ENCODE peak calls at places on chromosome 5, in seven cellular contexts. V is K562, K is H1, M is SK-N-SH, D is HepG2, Z is GM12891, F is GM12878. G is an unnamed sample.

GRCh38 chr5:128470663-128471062 is 67.4 kb downstream of the FBN2 start:
- DNase-seq in V (no peak), K (no peak), M (no peak), D (no peak), Z (no peak), F (no peak), G (no peak)

GRCh38 chr5:138948391-138949222 is 73.5 kb upstream of the LRRTM2 start:
- DNase-seq in V (no peak), K (no peak), M (peak), D (no peak), Z (no peak), F (no peak), G (no peak)

GRCh38 chr5:32842798-32843531 is 131.8 kb downstream of the NPR3 start:
- DNase-seq in V (no peak), K (no peak), M (no peak), D (no peak), Z (no peak), F (no peak), G (no peak)

GRCh38 chr5:31442253-31442820 is 89.6 kb downstream of the DROSHA start:
- DNase-seq in V (no peak), K (no peak), M (no peak), D (no peak), Z (no peak), F (no peak), G (no peak)

GRCh38 chr5:14138608-14139540 is 4.3 kb upstream of the TRIO start:
- DNase-seq in V (no peak), K (no peak), M (no peak), D (no peak), Z (no peak), F (no peak), G (no peak)

GRCh38 chr5:179170606-179171005 is 110.4 kb downstream of the ZNF354C start:
- DNase-seq in V (no peak), K (no peak), M (no peak), D (no peak), Z (no peak), F (no peak), G (no peak)

GRCh38 chr5:18043344-18043743 is 409.1 kb downstream of the TAF11L14 start:
- DNase-seq in V (no peak), K (no peak), M (no peak), D (no peak), Z (no peak), F (no peak), G (no peak)

GRCh38 chr5:71782393-71782770 is 63.3 kb downstream of the CARTPT start:
- DNase-seq in V (no peak), K (no peak), M (no peak), D (no peak), Z (no peak), F (peak), G (no peak)

GRCh38 chr5:80641353-80641752 is 13.1 kb upstream of the MSH3 start:
- DNase-seq in V (no peak), K (no peak), M (no peak), D (no peak), Z (no peak), F (no peak), G (no peak)

GRCh38 chr5:174799146-174799545 is 74.8 kb downstream of the MSX2 start:
- DNase-seq in V (no peak), K (no peak), M (peak), D (no peak), Z (no peak), F (no peak), G (no peak)

GRCh38 chr5:124576848-124577409 is 169.5 kb downstream of the ZNF608 start:
- DNase-seq in V (no peak), K (no peak), M (no peak), D (no peak), Z (no peak), F (peak), G (no peak)

GRCh38 chr5:9466677-9467076 is 79.2 kb downstream of the SEMA5A start:
- DNase-seq in V (no peak), K (no peak), M (no peak), D (no peak), Z (no peak), F (no peak), G (no peak)

GRCh38 chr5:133957080-133957479 is 11.3 kb downstream of the C5orf15 start:
- DNase-seq in V (no peak), K (no peak), M (no peak), D (no peak), Z (no peak), F (no peak), G (no peak)

GRCh38 chr5:154510156-154510555 is 32.1 kb upstream of the HAND1 start:
- DNase-seq in V (no peak), K (no peak), M (no peak), D (no peak), Z (no peak), F (no peak), G (no peak)

GRCh38 chr5:152501294-152501693 is 96.2 kb upstream of the NMUR2 start:
- DNase-seq in V (no peak), K (no peak), M (no peak), D (no peak), Z (no peak), F (no peak), G (no peak)

GRCh38 chr5:133944263-133945230 is 23.9 kb downstream of the C5orf15 start:
- DNase-seq in V (peak), K (no peak), M (peak), D (peak), Z (no peak), F (no peak), G (no peak)

GRCh38 chr5:85132269-85132668 is 747.6 kb upstream of the EDIL3 start:
- DNase-seq in V (no peak), K (no peak), M (no peak), D (no peak), Z (no peak), F (no peak), G (no peak)

GRCh38 chr5:141760193-141760592 is 78.2 kb upstream of the ARAP3 start:
- DNase-seq in V (no peak), K (no peak), M (no peak), D (no peak), Z (no peak), F (no peak), G (no peak)

GRCh38 chr5:79021753-79022152 is 36.6 kb upstream of the ARSB start:
- DNase-seq in V (no peak), K (no peak), M (no peak), D (no peak), Z (no peak), F (no peak), G (no peak)

GRCh38 chr5:155085282-155085990 is 71.9 kb downstream of the KIF4B start:
- DNase-seq in V (no peak), K (no peak), M (no peak), D (no peak), Z (no peak), F (no peak), G (no peak)

GRCh38 chr5:96483878-96484277 is 50.8 kb upstream of the PCSK1 start:
- DNase-seq in V (peak), K (no peak), M (no peak), D (peak), Z (no peak), F (no peak), G (no peak)

GRCh38 chr5:157345485-157345884 is 79.6 kb downstream of the CYFIP2 start:
- DNase-seq in V (no peak), K (no peak), M (peak), D (no peak), Z (no peak), F (no peak), G (no peak)

GRCh38 chr5:102090770-102091169 is 205.3 kb downstream of the SLCO4C1 start:
- DNase-seq in V (peak), K (no peak), M (peak), D (peak), Z (peak), F (no peak), G (no peak)

GRCh38 chr5:20556364-20556763 is 568.4 kb upstream of the CDH18 start:
- DNase-seq in V (no peak), K (no peak), M (no peak), D (no peak), Z (no peak), F (no peak), G (no peak)

GRCh38 chr5:74870299-74871067 is 4.3 kb upstream of the FAM169A start:
- DNase-seq in V (no peak), K (no peak), M (no peak), D (no peak), Z (no peak), F (no peak), G (no peak)

GRCh38 chr5:134127988-134128647 is 13.6 kb downstream of the TCF7 start:
- DNase-seq in V (no peak), K (no peak), M (no peak), D (no peak), Z (no peak), F (no peak), G (no peak)

GRCh38 chr5:957730-958485 is 50.7 kb upstream of the NKD2 start:
- DNase-seq in V (no peak), K (no peak), M (peak), D (no peak), Z (no peak), F (no peak), G (no peak)

GRCh38 chr5:57117601-57118000 is 56.3 kb upstream of the GPBP1 start:
- DNase-seq in V (no peak), K (no peak), M (no peak), D (no peak), Z (no peak), F (peak), G (no peak)

GRCh38 chr5:132225165-132226032 is 2.3 kb downstream of the P4HA2 start:
- DNase-seq in V (no peak), K (no peak), M (peak), D (no peak), Z (no peak), F (no peak), G (no peak)

GRCh38 chr5:66960373-66961137 is 236.0 kb downstream of the CD180 start:
- DNase-seq in V (no peak), K (no peak), M (no peak), D (peak), Z (no peak), F (no peak), G (no peak)

GRCh38 chr5:160198886-160199409 is 30.4 kb upstream of the FABP6 start:
- DNase-seq in V (no peak), K (no peak), M (no peak), D (no peak), Z (no peak), F (no peak), G (no peak)

GRCh38 chr5:160198148-160198545 is 31.2 kb upstream of the FABP6 start:
- DNase-seq in V (no peak), K (no peak), M (no peak), D (no peak), Z (no peak), F (no peak), G (no peak)

GRCh38 chr5:160192424-160192823 is 36.9 kb upstream of the FABP6 start:
- DNase-seq in V (no peak), K (no peak), M (no peak), D (no peak), Z (no peak), F (no peak), G (no peak)

GRCh38 chr5:160199410-160199911 is 29.8 kb upstream of the FABP6 start:
- DNase-seq in V (peak), K (no peak), M (peak), D (no peak), Z (peak), F (no peak), G (peak)

DNA sequence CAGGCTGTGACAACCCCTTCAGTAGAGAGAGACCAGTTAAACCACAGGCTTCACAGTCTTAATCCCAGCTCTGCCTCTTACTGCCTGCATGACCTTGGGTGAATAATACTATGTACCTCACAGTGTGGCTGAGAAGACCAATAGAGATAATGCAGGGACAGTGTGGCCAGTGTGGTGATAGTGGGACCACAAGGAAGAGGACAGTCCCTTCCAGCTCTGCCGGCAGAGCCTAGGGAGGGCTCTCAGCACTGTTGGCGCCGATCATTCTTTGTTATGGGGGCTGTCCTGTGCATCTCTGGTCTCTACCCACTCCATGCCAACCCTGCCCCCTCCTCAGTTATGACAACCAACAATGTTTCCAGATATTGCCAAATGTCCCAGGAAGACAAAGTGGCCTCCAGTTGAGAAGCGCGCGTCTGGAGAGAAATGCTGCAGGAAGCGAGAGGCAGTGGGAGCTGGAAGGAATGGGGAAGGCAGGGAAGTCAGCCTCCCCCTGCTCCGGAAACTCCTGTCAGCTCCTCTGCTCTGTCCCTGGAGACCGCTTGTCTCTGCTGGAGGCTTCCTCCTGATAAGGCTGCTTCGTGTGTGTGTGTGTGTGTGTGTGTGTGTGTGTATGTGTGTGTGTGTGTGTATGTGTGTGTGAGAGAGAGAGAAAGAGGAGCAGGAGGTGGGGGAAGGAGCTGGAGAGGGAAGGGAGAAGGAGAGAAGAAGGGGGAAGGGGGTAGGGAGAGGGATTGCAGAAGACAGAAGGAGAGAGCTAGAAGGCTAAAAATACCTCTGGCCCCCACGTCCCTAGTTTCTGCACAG is 31.8 kb upstream of the FABP6 start:
- DNase-seq in V (peak), K (no peak), M (peak), D (no peak), Z (no peak), F (no peak), G (no peak)
- TF ChIP-seq TAF1 in V (no peak), K (no peak), M (no peak), D (no peak), Z (no peak), F (no peak), G (no peak)

GRCh38 chr5:144549580-144549979 is 378.9 kb downstream of the KCTD16 start:
- DNase-seq in V (no peak), K (no peak), M (no peak), D (no peak), Z (no peak), F (no peak), G (no peak)
- TF ChIP-seq TAF1 in V (no peak), K (no peak), M (no peak), D (no peak), Z (no peak), F (no peak), G (no peak)

GRCh38 chr5:170424629-170425028 is 35.5 kb upstream of the KCNMB1 start:
- DNase-seq in V (no peak), K (no peak), M (no peak), D (no peak), Z (no peak), F (no peak), G (no peak)
- TF ChIP-seq TAF1 in V (no peak), K (no peak), M (no peak), D (no peak), Z (no peak), F (no peak), G (no peak)

DNA sequence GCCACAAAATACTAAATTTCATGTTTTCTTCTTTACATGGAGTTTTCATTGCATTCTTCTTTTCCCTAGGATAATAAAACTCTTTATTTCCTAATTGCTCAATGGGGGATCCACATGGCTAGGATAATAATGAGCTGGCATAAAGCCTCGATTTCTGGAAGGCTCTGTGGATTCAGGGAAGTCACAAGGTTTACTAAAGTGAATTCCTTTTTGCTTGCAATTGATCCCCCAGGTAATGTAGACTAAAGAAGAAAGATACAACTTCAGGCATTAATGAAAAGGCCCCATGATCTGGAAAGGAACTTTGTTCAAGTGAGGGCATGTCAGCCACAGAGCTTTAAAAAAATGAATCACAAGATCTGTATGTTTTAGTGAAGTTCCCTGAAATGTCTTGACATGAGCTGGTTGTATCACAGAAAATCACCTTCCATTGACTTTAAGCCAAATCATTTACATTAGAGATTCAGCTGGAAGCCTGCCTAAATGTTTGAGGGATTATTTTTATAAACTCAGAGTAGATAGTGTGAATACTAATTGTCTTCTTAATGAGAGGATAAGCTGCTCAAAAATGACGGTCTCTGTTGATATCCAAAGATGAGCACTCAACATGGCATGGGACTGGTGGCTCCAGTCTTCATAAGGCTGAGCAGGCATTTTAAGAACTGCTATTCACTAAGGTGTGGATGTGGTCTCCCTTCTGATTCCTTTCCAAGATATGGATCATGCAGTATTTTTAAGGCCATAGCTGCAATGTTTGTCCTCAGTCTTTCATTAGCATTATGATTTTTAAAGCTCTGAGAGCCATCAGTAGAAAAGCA is 377.3 kb upstream of the RIOK2 start:
- DNase-seq in V (no peak), K (no peak), M (no peak), D (no peak), Z (no peak), F (no peak), G (no peak)
- TF ChIP-seq TAF1 in V (no peak), K (no peak), M (no peak), D (no peak), Z (no peak), F (no peak), G (no peak)

GRCh38 chr5:122093861-122094650 is 16.0 kb upstream of the LOX start:
- DNase-seq in V (no peak), K (no peak), M (no peak), D (no peak), Z (no peak), F (no peak), G (no peak)
- TF ChIP-seq TAF1 in V (no peak), K (no peak), M (no peak), D (no peak), Z (no peak), F (no peak), G (no peak)

DNA sequence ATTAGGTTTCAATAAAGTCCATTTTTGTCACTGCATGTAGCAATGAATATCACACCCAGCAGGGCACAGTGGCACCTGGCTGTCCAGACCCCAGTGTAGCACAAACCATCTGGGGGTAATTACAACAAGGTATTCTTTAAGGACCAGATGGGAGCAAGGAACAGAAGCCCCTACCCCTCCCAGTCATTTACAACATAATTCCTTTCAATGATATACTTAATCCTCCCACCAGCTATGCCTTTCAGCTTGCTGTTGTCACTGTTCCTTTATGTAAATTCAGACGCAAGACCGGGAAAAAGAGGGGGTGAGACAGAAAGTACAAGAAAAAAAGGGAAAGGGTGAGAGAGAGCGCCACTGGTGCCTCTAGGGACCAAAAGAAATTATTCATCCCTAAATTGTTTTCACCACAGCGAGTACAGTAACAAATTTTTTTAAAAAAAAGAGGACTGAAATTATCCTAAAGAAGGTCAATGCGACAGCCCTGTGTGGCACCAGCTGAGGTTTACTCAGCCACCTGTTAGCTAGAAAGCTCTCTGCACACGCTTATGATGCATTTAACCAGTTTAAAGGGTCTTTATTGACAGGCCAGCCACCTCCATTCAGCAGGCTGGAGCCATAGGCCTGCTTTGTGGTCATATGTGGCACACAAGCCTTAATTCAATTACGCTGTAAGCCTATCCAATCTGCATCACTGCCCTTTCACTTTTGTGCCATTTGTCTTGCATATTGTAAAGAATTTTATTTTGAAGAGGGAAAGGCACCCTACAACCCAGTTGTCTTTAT is 210.2 kb upstream of the ISL1 start:
- DNase-seq in V (no peak), K (no peak), M (no peak), D (no peak), Z (no peak), F (no peak), G (no peak)
- TF ChIP-seq TAF1 in V (no peak), K (no peak), M (no peak), D (no peak), Z (no peak), F (no peak), G (no peak)

GRCh38 chr5:93892481-93892880 is 151.1 kb upstream of the POU5F2 start:
- DNase-seq in V (no peak), K (no peak), M (no peak), D (no peak), Z (no peak), F (no peak), G (no peak)
- TF ChIP-seq TAF1 in V (no peak), K (no peak), M (no peak), D (no peak), Z (no peak), F (no peak), G (no peak)

GRCh38 chr5:120614512-120614911 is 150.4 kb downstream of the PRR16 start:
- DNase-seq in V (no peak), K (no peak), M (no peak), D (no peak), Z (no peak), F (no peak), G (no peak)
- TF ChIP-seq TAF1 in V (no peak), K (no peak), M (peak), D (no peak), Z (no peak), F (no peak), G (no peak)